ENCODE peak calls at places on chromosomes 13 and 19, in four cellular contexts. X is transverse colon, I is tibial nerve, Z is upper lobe of left lung. N is an unnamed sample. For H3K9me3, the result is how much of the 10 kb centered on the place peaks cover.

GRCh38 chr19:10767726-10768125 is 49.8 kb downstream of the DNM2 start:
- DNase-seq in Z (no peak), I (no peak), X (no peak), N (no peak)

GRCh38 chr13:46893820-46894533 is 2.9 kb downstream of the HTR2A start:
- DNase-seq in X (peak), Z (peak), I (peak), N (peak)

GRCh38 chr13:75258159-75258782 is 223.7 kb downstream of the TBC1D4 start:
- DNase-seq in I (no peak), Z (no peak), X (no peak), N (no peak)

GRCh38 chr19:14078406-14078805 is 5.8 kb downstream of the MISP3 start:
- DNase-seq in I (no peak), Z (no peak), X (no peak), N (no peak)

GRCh38 chr13:51125495-51126226 is 14.6 kb upstream of the C13orf42 start:
- DNase-seq in X (peak), I (no peak), Z (no peak), N (peak)

GRCh38 chr13:113655358-113656014 is 2.5 kb downstream of the ATP4B start:
- DNase-seq in X (no peak), I (peak), Z (peak), N (peak)

GRCh38 chr13:114106526-114106925 is 25.9 kb downstream of the RASA3 start:
- DNase-seq in X (no peak), Z (no peak), I (peak), N (no peak)

GRCh38 chr19:31099470-31100190 is 249.6 kb downstream of the TSHZ3 start:
- DNase-seq in I (no peak), X (no peak), Z (no peak), N (no peak)

GRCh38 chr13:29594310-29594709 is 1.2 kb downstream of the SLC7A1 start:
- DNase-seq in X (peak), I (no peak), Z (no peak), N (peak)

GRCh38 chr19:34838753-34839431 is 65.9 kb upstream of the ZNF599 start:
- DNase-seq in I (no peak), Z (peak), X (peak), N (peak)

GRCh38 chr13:45492538-45492937 is 27.8 kb downstream of the COG3 start:
- DNase-seq in Z (no peak), I (no peak), X (no peak), N (no peak)

GRCh38 chr19:16367269-16367683 is 42.6 kb downstream of the KLF2 start:
- DNase-seq in X (no peak), Z (no peak), I (no peak), N (no peak)

GRCh38 chr19:51091895-51092873 is 9.5 kb upstream of the KLK14 start:
- DNase-seq in I (no peak), X (no peak), Z (no peak), N (no peak)

GRCh38 chr19:6536138-6536671 is 5.4 kb downstream of the TNFSF9 start:
- DNase-seq in Z (no peak), X (peak), I (no peak), N (peak)

GRCh38 chr19:49592486-49593232 is 1.7 kb downstream of the PRR12 start:
- DNase-seq in X (no peak), I (no peak), Z (no peak), N (no peak)

GRCh38 chr19:38849746-38850230 is at the start of gene HNRNPL:
- DNase-seq in X (peak), I (no peak), Z (peak), N (peak)

GRCh38 chr19:44722131-44723121 is 23.5 kb downstream of the CEACAM16 start:
- DNase-seq in I (no peak), X (no peak), Z (peak), N (no peak)

GRCh38 chr19:33089061-33089460 is 8.1 kb downstream of the GPATCH1 start:
- DNase-seq in I (no peak), Z (no peak), X (no peak), N (no peak)

GRCh38 chr13:45242070-45242469 is 41.2 kb upstream of the KCTD4 start:
- DNase-seq in I (no peak), Z (no peak), X (peak), N (no peak)

GRCh38 chr19:46787040-46787330 is 1.4 kb downstream of the SLC1A5 start:
- DNase-seq in I (no peak), X (no peak), Z (no peak), N (no peak)

GRCh38 chr13:112092453-112092852 is 25.5 kb downstream of the SOX1 start:
- DNase-seq in Z (no peak), I (no peak), X (no peak), N (no peak)

GRCh38 chr13:38452656-38453055 is 103.0 kb downstream of the UFM1 start:
- DNase-seq in I (no peak), Z (no peak), X (no peak), N (no peak)

GRCh38 chr13:99384468-99384867 is 77.3 kb upstream of the GPR183 start:
- DNase-seq in X (no peak), Z (no peak), I (no peak), N (no peak)

GRCh38 chr13:75318138-75318833 is 163.7 kb downstream of the TBC1D4 start:
- DNase-seq in Z (no peak), I (no peak), X (no peak), N (no peak)

GRCh38 chr13:21879263-21879914 is 208.5 kb downstream of the FGF9 start:
- DNase-seq in I (no peak), Z (no peak), X (no peak), N (no peak)

GRCh38 chr19:6778386-6778785 is 5.9 kb downstream of the VAV1 start:
- DNase-seq in Z (no peak), I (no peak), X (no peak), N (no peak)

GRCh38 chr19:32363175-32363574 is 17.8 kb downstream of the ZNF507 start:
- DNase-seq in I (no peak), Z (no peak), X (no peak), N (no peak)

GRCh38 chr13:85419611-85420010 is 379.6 kb downstream of the SLITRK6 start:
- DNase-seq in Z (no peak), I (no peak), X (no peak), N (no peak)

GRCh38 chr19:18208098-18208951 is 4.5 kb upstream of the RAB3A start:
- DNase-seq in Z (peak), I (no peak), X (peak), N (no peak)

GRCh38 chr19:49912965-49913685 is 15.9 kb upstream of the ATF5 start:
- DNase-seq in I (no peak), Z (peak), X (no peak), N (no peak)

GRCh38 chr19:51127032-51127431 is 2.3 kb downstream of the SIGLEC9 start:
- DNase-seq in I (no peak), X (no peak), Z (no peak), N (no peak)

GRCh38 chr13:42041017-42041683 is 7.3 kb upstream of the DGKH start:
- DNase-seq in X (peak), I (no peak), Z (peak), N (peak)

GRCh38 chr13:86193281-86193680 is 394.1 kb upstream of the SLITRK6 start:
- DNase-seq in Z (no peak), I (no peak), X (no peak), N (no peak)

GRCh38 chr13:77874406-77874805 is 44.2 kb downstream of the EDNRB start:
- DNase-seq in X (no peak), I (no peak), Z (no peak), N (no peak)

GRCh38 chr13:78606471-78607408 is 3.4 kb upstream of the POU4F1 start:
- DNase-seq in Z (no peak), X (no peak), I (no peak), N (no peak)

GRCh38 chr13:109857803-109858202 is 71.4 kb upstream of the IRS2 start:
- DNase-seq in X (no peak), Z (no peak), I (no peak), N (no peak)

GRCh38 chr13:110187501-110188161 is 119.3 kb downstream of the COL4A1 start:
- DNase-seq in I (no peak), Z (no peak), X (no peak), N (no peak)

GRCh38 chr19:1237027-1237659 is 662 bp downstream of the CBARP start:
- DNase-seq in X (no peak), I (no peak), Z (peak), N (no peak)
- TF ChIP-seq EP300 in X (no peak), I (peak), Z (no peak), N (no peak)

DNA sequence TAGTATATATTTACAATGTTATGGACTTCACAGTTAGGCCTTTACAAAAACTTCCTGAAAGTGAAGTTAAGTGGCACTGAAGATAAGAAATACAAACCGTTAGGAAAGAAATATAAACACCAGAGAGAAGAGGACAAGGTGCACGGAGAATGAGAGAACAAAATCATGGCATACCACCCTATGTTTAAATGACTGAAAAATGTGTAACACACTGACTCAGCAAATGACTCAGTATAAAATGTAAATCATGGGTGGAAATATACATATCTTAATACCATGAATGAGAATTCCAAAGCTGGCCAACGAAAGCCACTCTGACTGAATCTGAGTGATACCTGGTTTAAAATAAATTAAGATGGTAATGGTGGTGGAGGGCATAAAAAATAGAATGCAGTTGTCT is 260.8 kb downstream of the DNAJC15 start:
- DNase-seq in I (no peak), Z (no peak), X (no peak), N (no peak)
- H3K9me3 ChIP-seq in I (under half), Z (under half), X (under half), N (under half)

DNA sequence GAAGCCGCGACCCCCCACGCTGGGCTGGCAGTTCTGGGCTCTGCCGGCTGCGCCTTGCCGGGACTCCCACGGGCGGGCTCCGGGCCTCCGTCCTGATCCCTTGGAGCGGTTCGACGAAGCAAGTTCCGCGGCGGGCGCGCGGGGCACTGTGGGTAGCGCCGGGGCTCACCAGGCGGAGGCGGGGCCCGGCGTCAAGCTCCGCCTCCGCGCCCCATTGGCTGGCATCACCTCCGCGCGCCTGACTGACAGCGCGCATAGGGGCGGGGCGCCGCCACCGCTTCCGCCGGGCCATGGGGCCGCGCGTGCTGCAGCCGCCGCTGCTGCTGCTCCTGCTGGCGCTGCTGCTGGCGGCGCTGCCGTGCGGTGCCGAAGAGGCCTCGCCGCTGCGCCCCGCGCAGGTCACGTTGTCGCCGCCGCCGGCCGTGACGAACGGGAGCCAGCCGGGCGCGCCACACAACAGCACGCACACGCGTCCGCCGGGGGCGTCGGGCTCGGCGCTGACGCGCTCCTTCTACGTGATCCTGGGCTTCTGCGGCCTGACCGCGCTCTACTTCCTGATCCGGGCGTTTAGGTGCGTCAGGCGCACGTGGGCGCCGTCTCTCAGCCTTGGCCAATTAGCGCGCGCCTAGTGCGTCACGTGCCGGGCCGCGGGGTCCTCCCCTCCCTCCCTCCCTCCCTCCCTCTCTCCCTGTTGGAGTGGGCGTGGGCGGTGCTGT is at the start of gene FAM174C:
- DNase-seq in X (peak), I (peak), Z (peak), N (peak)
- TF ChIP-seq EP300 in X (no peak), I (peak), Z (no peak), N (no peak)

DNA sequence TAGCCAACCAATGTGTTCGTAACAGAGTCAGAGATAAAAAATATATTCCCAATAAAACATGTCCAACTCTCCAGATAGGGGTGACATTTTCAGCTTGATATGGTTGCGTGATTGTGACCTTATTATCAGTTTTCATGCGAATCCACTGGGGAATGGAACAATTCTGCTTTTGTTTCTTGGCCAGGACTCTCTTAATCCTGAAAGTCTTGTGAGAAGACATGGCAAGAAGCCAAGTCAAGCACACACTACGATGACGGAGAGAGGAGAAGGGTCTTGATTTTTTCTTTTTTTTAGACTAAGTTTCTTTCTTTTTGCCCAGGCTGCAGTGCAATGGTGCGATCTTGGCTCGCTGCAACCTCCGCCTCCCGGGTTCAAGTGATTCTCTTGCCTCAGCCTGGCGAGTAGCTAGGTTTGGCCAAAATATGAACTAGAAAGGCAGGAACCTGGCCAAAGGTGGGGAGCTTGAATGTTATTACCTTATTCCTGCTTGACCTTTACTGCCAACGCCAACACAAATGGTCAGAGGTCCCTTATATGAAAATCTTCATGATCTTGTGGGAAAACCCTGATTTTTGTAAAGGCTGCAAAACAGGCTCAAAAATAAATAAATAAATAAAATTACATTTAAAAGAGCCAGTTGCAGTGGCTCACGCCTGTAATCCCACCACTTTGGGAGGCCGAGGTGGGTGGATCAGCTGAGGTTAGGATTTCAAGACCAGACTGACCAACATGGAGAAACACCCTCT is 14.5 kb downstream of the ZNF816 start:
- DNase-seq in Z (no peak), X (no peak), I (no peak), N (no peak)
- H3K9me3 ChIP-seq in Z (half or more), X (half or more), I (half or more), N (half or more)

N was measured in stomach.